ENCODE peak calls at places on chromosomes 11 and 22, in eight cellular contexts. One of them, this sample, is unnamed.

GRCh38 chr11:128825050-128825806 is 41.9 kb downstream of the KCNJ1 start:
- DNase-seq in CD8-positive, alpha-beta T cell: no peak
- DNase-seq in choroid plexus epithelial cell: no peak
- DNase-seq in activated naive CD4-positive, alpha-beta T cell: no peak
- DNase-seq in EL: no peak
- DNase-seq in colonic mucosa: no peak
- DNase-seq in stimulated activated CD4-positive, alpha-beta T cell treated with anti-CD3 and anti-CD28 coated beads, TNF-alpha, amount 100 ng/mL, for 1 hour: no peak
- DNase-seq in CD4-positive, alpha-beta T cell: no peak
- DNase-seq in this sample: no peak

GRCh38 chr22:25700996-25701815 is 40.8 kb upstream of the MYO18B start:
- DNase-seq in colonic mucosa: no peak
- DNase-seq in EL: no peak
- DNase-seq in stimulated activated CD4-positive, alpha-beta T cell treated with anti-CD3 and anti-CD28 coated beads, TNF-alpha, amount 100 ng/mL, for 1 hour: no peak
- DNase-seq in CD4-positive, alpha-beta T cell: no peak
- DNase-seq in activated naive CD4-positive, alpha-beta T cell: no peak
- DNase-seq in CD8-positive, alpha-beta T cell: no peak
- DNase-seq in choroid plexus epithelial cell: peak; percentile 26
- DNase-seq in this sample: peak; percentile 30

GRCh38 chr11:77699425-77699824 is 61.8 kb upstream of the CLNS1A start:
- DNase-seq in stimulated activated CD4-positive, alpha-beta T cell treated with anti-CD3 and anti-CD28 coated beads, TNF-alpha, amount 100 ng/mL, for 1 hour: no peak
- DNase-seq in CD4-positive, alpha-beta T cell: no peak
- DNase-seq in EL: peak; percentile 3
- DNase-seq in activated naive CD4-positive, alpha-beta T cell: no peak
- DNase-seq in colonic mucosa: no peak
- DNase-seq in choroid plexus epithelial cell: no peak
- DNase-seq in CD8-positive, alpha-beta T cell: no peak
- DNase-seq in this sample: no peak

GRCh38 chr22:49910229-49911155 is 7.7 kb downstream of the ALG12 start:
- DNase-seq in CD8-positive, alpha-beta T cell: no peak
- DNase-seq in choroid plexus epithelial cell: no peak
- DNase-seq in colonic mucosa: no peak
- DNase-seq in EL: no peak
- DNase-seq in CD4-positive, alpha-beta T cell: no peak
- DNase-seq in activated naive CD4-positive, alpha-beta T cell: no peak
- DNase-seq in stimulated activated CD4-positive, alpha-beta T cell treated with anti-CD3 and anti-CD28 coated beads, TNF-alpha, amount 100 ng/mL, for 1 hour: no peak
- DNase-seq in this sample: no peak

GRCh38 chr11:123719452-123719851 is 22.0 kb downstream of the ZNF202 start:
- DNase-seq in activated naive CD4-positive, alpha-beta T cell: no peak
- DNase-seq in stimulated activated CD4-positive, alpha-beta T cell treated with anti-CD3 and anti-CD28 coated beads, TNF-alpha, amount 100 ng/mL, for 1 hour: no peak
- DNase-seq in EL: peak; percentile 37
- DNase-seq in CD4-positive, alpha-beta T cell: no peak
- DNase-seq in choroid plexus epithelial cell: peak; percentile 38
- DNase-seq in colonic mucosa: no peak
- DNase-seq in CD8-positive, alpha-beta T cell: no peak
- DNase-seq in this sample: no peak

GRCh38 chr22:28414017-28414416 is 265.6 kb downstream of the TTC28 start:
- DNase-seq in activated naive CD4-positive, alpha-beta T cell: no peak
- DNase-seq in CD4-positive, alpha-beta T cell: no peak
- DNase-seq in choroid plexus epithelial cell: peak; percentile 72
- DNase-seq in stimulated activated CD4-positive, alpha-beta T cell treated with anti-CD3 and anti-CD28 coated beads, TNF-alpha, amount 100 ng/mL, for 1 hour: no peak
- DNase-seq in EL: no peak
- DNase-seq in colonic mucosa: no peak
- DNase-seq in CD8-positive, alpha-beta T cell: no peak
- DNase-seq in this sample: no peak

GRCh38 chr22:50298937-50299656 is 8.3 kb downstream of the PLXNB2 start:
- DNase-seq in colonic mucosa: no peak
- DNase-seq in stimulated activated CD4-positive, alpha-beta T cell treated with anti-CD3 and anti-CD28 coated beads, TNF-alpha, amount 100 ng/mL, for 1 hour: no peak
- DNase-seq in CD4-positive, alpha-beta T cell: no peak
- DNase-seq in EL: no peak
- DNase-seq in choroid plexus epithelial cell: no peak
- DNase-seq in CD8-positive, alpha-beta T cell: no peak
- DNase-seq in activated naive CD4-positive, alpha-beta T cell: no peak
- DNase-seq in this sample: no peak

GRCh38 chr11:34416746-34417145 is 22.0 kb upstream of the CAT start:
- DNase-seq in CD8-positive, alpha-beta T cell: no peak
- DNase-seq in stimulated activated CD4-positive, alpha-beta T cell treated with anti-CD3 and anti-CD28 coated beads, TNF-alpha, amount 100 ng/mL, for 1 hour: no peak
- DNase-seq in choroid plexus epithelial cell: peak; percentile 66
- DNase-seq in CD4-positive, alpha-beta T cell: no peak
- DNase-seq in activated naive CD4-positive, alpha-beta T cell: no peak
- DNase-seq in EL: no peak
- DNase-seq in colonic mucosa: no peak
- DNase-seq in this sample: no peak

GRCh38 chr11:28384418-28384817 is 276.2 kb downstream of the METTL15 start:
- DNase-seq in stimulated activated CD4-positive, alpha-beta T cell treated with anti-CD3 and anti-CD28 coated beads, TNF-alpha, amount 100 ng/mL, for 1 hour: no peak
- DNase-seq in activated naive CD4-positive, alpha-beta T cell: no peak
- DNase-seq in CD8-positive, alpha-beta T cell: no peak
- DNase-seq in colonic mucosa: no peak
- DNase-seq in EL: peak; percentile 98
- DNase-seq in choroid plexus epithelial cell: peak; percentile 95
- DNase-seq in CD4-positive, alpha-beta T cell: no peak
- DNase-seq in this sample: peak; percentile 94

GRCh38 chr11:64655901-64656601 is 65.0 kb downstream of the SLC22A12 start:
- DNase-seq in CD8-positive, alpha-beta T cell: no peak
- DNase-seq in stimulated activated CD4-positive, alpha-beta T cell treated with anti-CD3 and anti-CD28 coated beads, TNF-alpha, amount 100 ng/mL, for 1 hour: no peak
- DNase-seq in choroid plexus epithelial cell: peak; percentile 47
- DNase-seq in activated naive CD4-positive, alpha-beta T cell: no peak
- DNase-seq in EL: no peak
- DNase-seq in CD4-positive, alpha-beta T cell: no peak
- DNase-seq in colonic mucosa: no peak
- DNase-seq in this sample: no peak

GRCh38 chr22:23256986-23257888 is 76.9 kb downstream of the BCR start:
- DNase-seq in choroid plexus epithelial cell: peak; percentile 18
- DNase-seq in stimulated activated CD4-positive, alpha-beta T cell treated with anti-CD3 and anti-CD28 coated beads, TNF-alpha, amount 100 ng/mL, for 1 hour: no peak
- DNase-seq in CD8-positive, alpha-beta T cell: no peak
- DNase-seq in activated naive CD4-positive, alpha-beta T cell: no peak
- DNase-seq in CD4-positive, alpha-beta T cell: no peak
- DNase-seq in EL: peak; percentile 14
- DNase-seq in colonic mucosa: peak; percentile 74
- DNase-seq in this sample: peak; percentile 47

GRCh38 chr11:69296890-69297224 is 2.9 kb downstream of the MYEOV start:
- DNase-seq in CD4-positive, alpha-beta T cell: no peak
- DNase-seq in activated naive CD4-positive, alpha-beta T cell: no peak
- DNase-seq in EL: no peak
- DNase-seq in CD8-positive, alpha-beta T cell: no peak
- DNase-seq in choroid plexus epithelial cell: no peak
- DNase-seq in colonic mucosa: no peak
- DNase-seq in stimulated activated CD4-positive, alpha-beta T cell treated with anti-CD3 and anti-CD28 coated beads, TNF-alpha, amount 100 ng/mL, for 1 hour: no peak
- DNase-seq in this sample: no peak

GRCh38 chr22:36863281-36863680 is 2.5 kb downstream of the NCF4 start:
- DNase-seq in CD4-positive, alpha-beta T cell: no peak
- DNase-seq in colonic mucosa: no peak
- DNase-seq in activated naive CD4-positive, alpha-beta T cell: no peak
- DNase-seq in choroid plexus epithelial cell: no peak
- DNase-seq in stimulated activated CD4-positive, alpha-beta T cell treated with anti-CD3 and anti-CD28 coated beads, TNF-alpha, amount 100 ng/mL, for 1 hour: no peak
- DNase-seq in CD8-positive, alpha-beta T cell: no peak
- DNase-seq in EL: no peak
- DNase-seq in this sample: no peak

GRCh38 chr11:44506375-44507016 is 59.0 kb upstream of the CD82 start:
- DNase-seq in colonic mucosa: no peak
- DNase-seq in activated naive CD4-positive, alpha-beta T cell: no peak
- DNase-seq in choroid plexus epithelial cell: no peak
- DNase-seq in EL: peak; percentile 19
- DNase-seq in CD4-positive, alpha-beta T cell: no peak
- DNase-seq in stimulated activated CD4-positive, alpha-beta T cell treated with anti-CD3 and anti-CD28 coated beads, TNF-alpha, amount 100 ng/mL, for 1 hour: no peak
- DNase-seq in CD8-positive, alpha-beta T cell: no peak
- DNase-seq in this sample: no peak

GRCh38 chr11:73184953-73185671 is 33.0 kb upstream of the P2RY2 start:
- DNase-seq in CD8-positive, alpha-beta T cell: no peak
- DNase-seq in EL: peak; percentile 80
- DNase-seq in activated naive CD4-positive, alpha-beta T cell: no peak
- DNase-seq in colonic mucosa: peak; percentile 82
- DNase-seq in stimulated activated CD4-positive, alpha-beta T cell treated with anti-CD3 and anti-CD28 coated beads, TNF-alpha, amount 100 ng/mL, for 1 hour: peak; percentile 8
- DNase-seq in CD4-positive, alpha-beta T cell: peak; percentile 49
- DNase-seq in choroid plexus epithelial cell: peak; percentile 65
- DNase-seq in this sample: no peak

GRCh38 chr11:67382481-67383136 is 9.2 kb upstream of the RAD9A start:
- DNase-seq in choroid plexus epithelial cell: peak; percentile 83
- DNase-seq in activated naive CD4-positive, alpha-beta T cell: peak; percentile 48
- DNase-seq in CD8-positive, alpha-beta T cell: peak; percentile 81
- DNase-seq in colonic mucosa: peak; percentile 88
- DNase-seq in stimulated activated CD4-positive, alpha-beta T cell treated with anti-CD3 and anti-CD28 coated beads, TNF-alpha, amount 100 ng/mL, for 1 hour: peak; percentile 75
- DNase-seq in CD4-positive, alpha-beta T cell: peak; percentile 85
- DNase-seq in EL: peak; percentile 78
- DNase-seq in this sample: no peak

GRCh38 chr11:60396790-60397189 is 531 bp downstream of the MS4A14 start:
- DNase-seq in stimulated activated CD4-positive, alpha-beta T cell treated with anti-CD3 and anti-CD28 coated beads, TNF-alpha, amount 100 ng/mL, for 1 hour: no peak
- DNase-seq in CD4-positive, alpha-beta T cell: no peak
- DNase-seq in choroid plexus epithelial cell: no peak
- DNase-seq in CD8-positive, alpha-beta T cell: no peak
- DNase-seq in activated naive CD4-positive, alpha-beta T cell: no peak
- DNase-seq in colonic mucosa: no peak
- DNase-seq in EL: no peak
- DNase-seq in this sample: no peak

GRCh38 chr11:111762981-111763643 is 3.1 kb downstream of the PPP2R1B start:
- DNase-seq in EL: no peak
- DNase-seq in colonic mucosa: no peak
- DNase-seq in CD4-positive, alpha-beta T cell: no peak
- DNase-seq in stimulated activated CD4-positive, alpha-beta T cell treated with anti-CD3 and anti-CD28 coated beads, TNF-alpha, amount 100 ng/mL, for 1 hour: no peak
- DNase-seq in choroid plexus epithelial cell: peak; percentile 67
- DNase-seq in activated naive CD4-positive, alpha-beta T cell: no peak
- DNase-seq in CD8-positive, alpha-beta T cell: no peak
- DNase-seq in this sample: no peak

GRCh38 chr11:124276081-124276480 is 19.9 kb downstream of the OR8G5 start:
- DNase-seq in choroid plexus epithelial cell: peak; percentile 66
- DNase-seq in activated naive CD4-positive, alpha-beta T cell: no peak
- DNase-seq in CD4-positive, alpha-beta T cell: no peak
- DNase-seq in EL: peak; percentile 43
- DNase-seq in stimulated activated CD4-positive, alpha-beta T cell treated with anti-CD3 and anti-CD28 coated beads, TNF-alpha, amount 100 ng/mL, for 1 hour: no peak
- DNase-seq in colonic mucosa: no peak
- DNase-seq in CD8-positive, alpha-beta T cell: no peak
- DNase-seq in this sample: no peak

GRCh38 chr11:87173185-87174039 is 135.7 kb downstream of the TMEM135 start:
- DNase-seq in CD8-positive, alpha-beta T cell: no peak
- DNase-seq in CD4-positive, alpha-beta T cell: no peak
- DNase-seq in EL: peak; percentile 54
- DNase-seq in colonic mucosa: no peak
- DNase-seq in activated naive CD4-positive, alpha-beta T cell: no peak
- DNase-seq in stimulated activated CD4-positive, alpha-beta T cell treated with anti-CD3 and anti-CD28 coated beads, TNF-alpha, amount 100 ng/mL, for 1 hour: no peak
- DNase-seq in choroid plexus epithelial cell: peak; percentile 81
- DNase-seq in this sample: peak; percentile 37

GRCh38 chr11:59692915-59693314 is 20.7 kb downstream of the OR10V1 start:
- DNase-seq in colonic mucosa: no peak
- DNase-seq in CD4-positive, alpha-beta T cell: no peak
- DNase-seq in stimulated activated CD4-positive, alpha-beta T cell treated with anti-CD3 and anti-CD28 coated beads, TNF-alpha, amount 100 ng/mL, for 1 hour: no peak
- DNase-seq in EL: no peak
- DNase-seq in CD8-positive, alpha-beta T cell: no peak
- DNase-seq in choroid plexus epithelial cell: no peak
- DNase-seq in activated naive CD4-positive, alpha-beta T cell: no peak
- DNase-seq in this sample: no peak

GRCh38 chr11:120327311-120327710 is 2.2 kb downstream of the TLCD5 start:
- DNase-seq in CD8-positive, alpha-beta T cell: no peak
- DNase-seq in choroid plexus epithelial cell: no peak
- DNase-seq in colonic mucosa: no peak
- DNase-seq in activated naive CD4-positive, alpha-beta T cell: no peak
- DNase-seq in stimulated activated CD4-positive, alpha-beta T cell treated with anti-CD3 and anti-CD28 coated beads, TNF-alpha, amount 100 ng/mL, for 1 hour: no peak
- DNase-seq in CD4-positive, alpha-beta T cell: no peak
- DNase-seq in EL: no peak
- DNase-seq in this sample: no peak

GRCh38 chr11:130476922-130477491 is 28.6 kb downstream of the ADAMTS15 start:
- DNase-seq in CD8-positive, alpha-beta T cell: no peak
- DNase-seq in stimulated activated CD4-positive, alpha-beta T cell treated with anti-CD3 and anti-CD28 coated beads, TNF-alpha, amount 100 ng/mL, for 1 hour: no peak
- DNase-seq in colonic mucosa: peak; percentile 17
- DNase-seq in CD4-positive, alpha-beta T cell: no peak
- DNase-seq in activated naive CD4-positive, alpha-beta T cell: no peak
- DNase-seq in choroid plexus epithelial cell: no peak
- DNase-seq in EL: no peak
- DNase-seq in this sample: no peak

GRCh38 chr11:110366234-110366633 is 63.5 kb upstream of the FDX1 start:
- DNase-seq in stimulated activated CD4-positive, alpha-beta T cell treated with anti-CD3 and anti-CD28 coated beads, TNF-alpha, amount 100 ng/mL, for 1 hour: no peak
- DNase-seq in choroid plexus epithelial cell: peak; percentile 81
- DNase-seq in activated naive CD4-positive, alpha-beta T cell: no peak
- DNase-seq in CD8-positive, alpha-beta T cell: no peak
- DNase-seq in EL: no peak
- DNase-seq in CD4-positive, alpha-beta T cell: no peak
- DNase-seq in colonic mucosa: no peak
- DNase-seq in this sample: no peak

GRCh38 chr11:117087446-117087845 is 10.8 kb downstream of the SIK3 start:
- DNase-seq in CD4-positive, alpha-beta T cell: no peak
- DNase-seq in activated naive CD4-positive, alpha-beta T cell: no peak
- DNase-seq in EL: no peak
- DNase-seq in choroid plexus epithelial cell: no peak
- DNase-seq in colonic mucosa: no peak
- DNase-seq in stimulated activated CD4-positive, alpha-beta T cell treated with anti-CD3 and anti-CD28 coated beads, TNF-alpha, amount 100 ng/mL, for 1 hour: no peak
- DNase-seq in CD8-positive, alpha-beta T cell: no peak
- DNase-seq in this sample: no peak

GRCh38 chr11:35127619-35128018 is 11.4 kb upstream of the CD44 start:
- DNase-seq in EL: no peak
- DNase-seq in CD8-positive, alpha-beta T cell: no peak
- DNase-seq in stimulated activated CD4-positive, alpha-beta T cell treated with anti-CD3 and anti-CD28 coated beads, TNF-alpha, amount 100 ng/mL, for 1 hour: no peak
- DNase-seq in CD4-positive, alpha-beta T cell: no peak
- DNase-seq in activated naive CD4-positive, alpha-beta T cell: no peak
- DNase-seq in colonic mucosa: no peak
- DNase-seq in choroid plexus epithelial cell: no peak
- DNase-seq in this sample: no peak

GRCh38 chr22:20537983-20538382 is 30.6 kb downstream of the MED15 start:
- DNase-seq in choroid plexus epithelial cell: no peak
- DNase-seq in stimulated activated CD4-positive, alpha-beta T cell treated with anti-CD3 and anti-CD28 coated beads, TNF-alpha, amount 100 ng/mL, for 1 hour: no peak
- DNase-seq in CD8-positive, alpha-beta T cell: no peak
- DNase-seq in CD4-positive, alpha-beta T cell: no peak
- DNase-seq in colonic mucosa: no peak
- DNase-seq in EL: no peak
- DNase-seq in activated naive CD4-positive, alpha-beta T cell: no peak
- DNase-seq in this sample: no peak

GRCh38 chr22:30857791-30858190 is 110.8 kb downstream of the MORC2 start:
- DNase-seq in CD4-positive, alpha-beta T cell: peak; percentile 10
- DNase-seq in stimulated activated CD4-positive, alpha-beta T cell treated with anti-CD3 and anti-CD28 coated beads, TNF-alpha, amount 100 ng/mL, for 1 hour: no peak
- DNase-seq in activated naive CD4-positive, alpha-beta T cell: no peak
- DNase-seq in EL: no peak
- DNase-seq in choroid plexus epithelial cell: no peak
- DNase-seq in colonic mucosa: no peak
- DNase-seq in CD8-positive, alpha-beta T cell: no peak
- DNase-seq in this sample: no peak